ENCODE peak calls at places on chromosomes 5 and 9, in eight cellular contexts. T, G, Y, W, R, U, P and A are unnamed samples.

GRCh38 chr9:126420643-126421564 is 94.3 kb downstream of the MVB12B start:
- DNase-seq in G (no peak), R (no peak), P (no peak), Y (peak), T (no peak), W (no peak), U (peak), A (peak)

GRCh38 chr9:6782981-6783380 is 25.2 kb downstream of the KDM4C start:
- DNase-seq in T (no peak), W (no peak), Y (no peak), U (no peak), P (no peak), R (no peak), G (no peak), A (no peak)

GRCh38 chr5:180315762-180316212 is 23.9 kb upstream of the MAPK9 start:
- DNase-seq in U (peak), G (peak), W (peak), T (peak), P (no peak), Y (peak), R (no peak), A (no peak)

GRCh38 chr5:9533096-9533495 is 12.8 kb downstream of the SEMA5A start:
- DNase-seq in W (no peak), Y (no peak), R (no peak), U (peak), T (no peak), P (no peak), G (no peak), A (no peak)

GRCh38 chr5:73728493-73729273 is 102.7 kb downstream of the ARHGEF28 start:
- DNase-seq in Y (no peak), T (no peak), W (no peak), G (no peak), U (no peak), R (no peak), P (peak), A (no peak)

GRCh38 chr5:118551031-118551430 is 437.3 kb downstream of the DTWD2 start:
- DNase-seq in Y (no peak), R (no peak), U (no peak), P (no peak), G (no peak), T (no peak), W (no peak), A (no peak)

GRCh38 chr5:139856694-139857093 is 61.1 kb downstream of the PSD2 start:
- DNase-seq in P (no peak), Y (no peak), W (no peak), U (no peak), R (no peak), T (no peak), G (no peak), A (no peak)

GRCh38 chr5:36156619-36157018 is 4.7 kb downstream of the SKP2 start:
- DNase-seq in T (no peak), G (peak), P (no peak), W (no peak), R (no peak), U (peak), Y (no peak), A (no peak)

GRCh38 chr5:6475626-6476312 is 27.1 kb downstream of the UBE2QL1 start:
- DNase-seq in G (peak), T (no peak), W (no peak), P (no peak), U (no peak), Y (peak), R (no peak), A (no peak)

DNA sequence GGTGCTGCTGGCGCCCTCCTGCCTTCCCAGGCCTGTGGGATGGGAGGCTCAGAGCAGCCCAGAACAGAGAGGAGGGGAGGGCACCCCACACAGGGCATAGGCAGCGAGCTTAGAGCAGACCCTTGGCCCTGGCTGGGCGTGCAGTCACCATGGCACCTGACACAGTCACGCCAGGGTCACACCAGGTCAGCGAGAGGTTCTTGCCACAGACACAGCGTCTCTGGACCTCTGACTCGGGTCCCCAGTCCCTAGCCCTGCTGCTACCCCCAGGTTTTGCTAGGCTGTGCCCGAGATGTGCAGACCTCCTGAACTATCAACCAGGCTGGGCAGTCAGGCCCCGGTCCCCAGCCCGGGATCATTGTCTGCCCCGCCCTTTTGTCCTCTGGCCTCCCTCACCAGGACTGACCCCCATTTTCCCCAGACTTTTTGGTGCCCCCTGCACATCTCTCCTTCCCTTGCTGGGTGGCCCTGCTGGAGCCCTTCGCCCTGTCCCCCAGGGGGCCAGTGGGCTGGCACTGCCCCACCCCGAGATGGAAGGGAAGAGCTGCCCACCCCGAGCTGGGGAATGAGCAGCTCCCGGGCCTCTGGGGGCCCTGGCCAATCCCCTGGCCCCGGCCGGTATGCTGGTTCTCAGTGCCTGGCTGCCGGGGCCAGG is 24.5 kb upstream of the NOTCH1 start:
- DNase-seq in W (no peak), R (no peak), G (no peak), T (no peak), U (no peak), Y (no peak), P (no peak), A (no peak)
- H3K27ac ChIP-seq in W (peak), R (no peak), G (no peak), T (no peak), U (no peak), Y (no peak), P (no peak), A (no peak)

DNA sequence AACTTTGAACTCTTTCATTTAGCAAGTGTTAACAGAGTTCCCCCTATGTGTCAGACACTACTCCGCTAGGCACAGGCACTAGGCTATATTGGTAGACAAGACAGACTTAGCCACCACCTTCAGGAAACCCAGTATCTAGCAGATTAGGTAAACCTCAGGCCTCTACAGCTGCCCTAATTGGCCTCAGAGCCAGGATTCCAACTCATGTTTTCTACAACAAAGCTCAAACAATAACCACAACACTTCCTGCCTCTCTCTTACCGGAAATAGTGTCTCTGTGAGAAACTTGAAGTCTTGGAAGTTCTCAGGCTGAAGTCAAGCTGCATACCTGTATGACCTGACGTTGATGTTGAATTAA is 116.6 kb upstream of the SLC44A1 start:
- DNase-seq in P (no peak), U (peak), R (no peak), W (no peak), G (no peak), Y (peak), T (peak), A (no peak)
- H3K27ac ChIP-seq in P (no peak), U (no peak), R (no peak), W (no peak), G (no peak), Y (peak), T (no peak), A (peak)

GRCh38 chr9:93291536-93292287 is 107.8 kb downstream of the WNK2 start:
- DNase-seq in Y (no peak), R (no peak), W (no peak), T (no peak), G (no peak), U (no peak), P (no peak), A (no peak)
- H3K27ac ChIP-seq in Y (no peak), R (no peak), W (no peak), T (no peak), G (no peak), U (no peak), P (no peak), A (no peak)

GRCh38 chr5:136020001-136020382 is 8.8 kb upstream of the TGFBI start:
- DNase-seq in P (no peak), R (no peak), U (no peak), T (no peak), W (no peak), Y (no peak), G (no peak), A (no peak)
- H3K27ac ChIP-seq in P (no peak), R (peak), U (peak), T (no peak), W (peak), Y (peak), G (no peak), A (peak)